ENCODE peak calls at places on chromosomes 7 and 10, in nine cellular contexts. L is osteoblast, G is GM23338, I is neuronal stem cell, D is K562, S is GM23248, Z is IMR-90, R is H1, Y is MM.1S. T is an unnamed sample. For H3K36me3, the result is how much of the 10 kb centered on the place peaks cover.

GRCh38 chr7:130292682-130293257 is at the start of gene CPA4:
- DNase-seq in L (peak), G (no peak), I (no peak), D (no peak), S (peak), Z (peak), R (no peak), Y (no peak), T (no peak)

GRCh38 chr7:36084485-36085091 is 68.5 kb upstream of the EEPD1 start:
- DNase-seq in L (peak), G (peak), I (peak), D (peak), S (peak), Z (peak), R (peak), Y (no peak), T (peak)

GRCh38 chr10:2137549-2138174 is 400.3 kb upstream of the ADARB2 start:
- DNase-seq in L (no peak), G (peak), I (peak), D (no peak), S (no peak), Z (no peak), R (peak), Y (no peak), T (peak)

GRCh38 chr10:132223611-132224342 is 37.0 kb downstream of the DPYSL4 start:
- DNase-seq in L (peak), G (no peak), I (no peak), D (no peak), S (no peak), Z (no peak), R (no peak), Y (no peak), T (no peak)

GRCh38 chr10:114026189-114027040 is 17.3 kb upstream of the ADRB1 start:
- DNase-seq in L (no peak), G (no peak), I (no peak), D (no peak), S (peak), Z (peak), R (no peak), Y (no peak), T (no peak)

GRCh38 chr10:23525406-23525805 is 86.5 kb downstream of the OTUD1 start:
- DNase-seq in L (no peak), G (peak), I (no peak), D (no peak), S (peak), Z (peak), R (no peak), Y (peak), T (no peak)

GRCh38 chr7:84950836-84951235 is 236.0 kb downstream of the SEMA3D start:
- DNase-seq in L (no peak), G (no peak), I (no peak), D (no peak), S (peak), Z (peak), R (no peak), Y (no peak), T (no peak)

GRCh38 chr10:84214612-84215235 is 10.6 kb downstream of the LRIT2 start:
- DNase-seq in L (no peak), G (peak), I (no peak), D (peak), S (peak), Z (no peak), R (peak), Y (peak), T (peak)

GRCh38 chr10:68271104-68271882 is 39.4 kb upstream of the ATOH7 start:
- DNase-seq in L (no peak), G (peak), I (no peak), D (no peak), S (no peak), Z (peak), R (no peak), Y (no peak), T (peak)

GRCh38 chr7:142788303-142789286 is 17.8 kb downstream of the PRSS2 start:
- DNase-seq in L (no peak), G (no peak), I (no peak), D (no peak), S (no peak), Z (no peak), R (no peak), Y (no peak), T (no peak)

GRCh38 chr7:17042211-17042610 is 160.4 kb upstream of the AGR3 start:
- DNase-seq in L (no peak), G (no peak), I (no peak), D (no peak), S (peak), Z (no peak), R (no peak), Y (no peak), T (no peak)

GRCh38 chr7:27560706-27561235 is 101.9 kb downstream of the HIBADH start:
- DNase-seq in L (no peak), G (no peak), I (no peak), D (no peak), S (peak), Z (peak), R (no peak), Y (no peak), T (no peak)

GRCh38 chr10:35182631-35183510 is 56.2 kb downstream of the CREM start:
- DNase-seq in L (peak), G (no peak), I (no peak), D (no peak), S (no peak), Z (no peak), R (no peak), Y (no peak), T (no peak)

GRCh38 chr10:124520553-124521428 is 59.2 kb downstream of the LHPP start:
- DNase-seq in L (peak), G (no peak), I (no peak), D (no peak), S (no peak), Z (peak), R (no peak), Y (no peak), T (peak)

GRCh38 chr10:77774940-77775391 is 137.4 kb upstream of the KCNMA1 start:
- DNase-seq in L (no peak), G (no peak), I (no peak), D (no peak), S (no peak), Z (peak), R (peak), Y (no peak), T (no peak)

GRCh38 chr7:44288381-44288685 is 37.1 kb downstream of the CAMK2B start:
- DNase-seq in L (peak), G (no peak), I (no peak), D (no peak), S (no peak), Z (no peak), R (peak), Y (no peak), T (no peak)

GRCh38 chr7:100823140-100823525 is 4.2 kb downstream of the EPHB4 start:
- DNase-seq in L (peak), G (no peak), I (no peak), D (no peak), S (no peak), Z (no peak), R (no peak), Y (no peak), T (no peak)

GRCh38 chr10:78804356-78805032 is 264.3 kb upstream of the ZMIZ1 start:
- DNase-seq in L (no peak), G (no peak), I (no peak), D (no peak), S (peak), Z (no peak), R (no peak), Y (no peak), T (no peak)

GRCh38 chr7:101100858-101101847 is 15.9 kb downstream of the TRIM56 start:
- DNase-seq in L (no peak), G (no peak), I (no peak), D (no peak), S (no peak), Z (no peak), R (no peak), Y (no peak), T (no peak)

GRCh38 chr10:83458611-83459010 is 680.7 kb upstream of the GHITM start:
- DNase-seq in L (no peak), G (no peak), I (no peak), D (no peak), S (no peak), Z (no peak), R (no peak), Y (no peak), T (no peak)

GRCh38 chr7:17651296-17651695 is 289.0 kb downstream of the SNX13 start:
- DNase-seq in L (no peak), G (no peak), I (no peak), D (no peak), S (peak), Z (peak), R (no peak), Y (no peak), T (no peak)

GRCh38 chr7:95871078-95871848 is 98.9 kb downstream of the DYNC1I1 start:
- DNase-seq in L (peak), G (peak), I (peak), D (peak), S (peak), Z (peak), R (peak), Y (peak), T (peak)

GRCh38 chr10:124701881-124702656 is 42.1 kb downstream of the FAM53B start:
- DNase-seq in L (peak), G (no peak), I (no peak), D (peak), S (no peak), Z (peak), R (no peak), Y (peak), T (no peak)

GRCh38 chr7:130941322-130942210 is 207.6 kb upstream of the KLF14 start:
- DNase-seq in L (peak), G (no peak), I (no peak), D (peak), S (no peak), Z (peak), R (no peak), Y (no peak), T (no peak)

GRCh38 chr7:7595451-7595850 is 28.8 kb downstream of the MIOS start:
- DNase-seq in L (peak), G (no peak), I (no peak), D (peak), S (peak), Z (peak), R (no peak), Y (peak), T (no peak)

GRCh38 chr7:73341877-73342276 is 13.9 kb downstream of the FKBP6 start:
- DNase-seq in L (peak), G (no peak), I (no peak), D (peak), S (peak), Z (peak), R (no peak), Y (no peak), T (no peak)

GRCh38 chr10:46558411-46559185 is 2.1 kb upstream of the GPRIN2 start:
- DNase-seq in L (no peak), G (no peak), I (no peak), D (no peak), S (no peak), Z (no peak), R (peak), Y (peak), T (no peak)

GRCh38 chr10:21496285-21497176 is 29.0 kb downstream of the SKIDA1 start:
- DNase-seq in L (peak), G (peak), I (no peak), D (peak), S (peak), Z (peak), R (peak), Y (peak), T (peak)

GRCh38 chr10:683448-684071 is 5.9 kb downstream of the DIP2C start:
- DNase-seq in L (peak), G (no peak), I (no peak), D (no peak), S (peak), Z (peak), R (no peak), Y (no peak), T (no peak)

GRCh38 chr10:11587860-11588259 is 23.6 kb downstream of the USP6NL start:
- DNase-seq in L (no peak), G (peak), I (no peak), D (no peak), S (no peak), Z (no peak), R (no peak), Y (no peak), T (no peak)

GRCh38 chr10:32318476-32318896 is 28.5 kb downstream of the EPC1 start:
- DNase-seq in L (peak), G (no peak), I (no peak), D (no peak), S (peak), Z (no peak), R (no peak), Y (peak), T (no peak)

GRCh38 chr10:45354261-45354660 is 19.8 kb upstream of the ALOX5 start:
- DNase-seq in L (no peak), G (no peak), I (no peak), D (no peak), S (peak), Z (no peak), R (no peak), Y (no peak), T (no peak)

GRCh38 chr7:155951554-155952158 is 139.4 kb upstream of the SHH start:
- DNase-seq in L (peak), G (no peak), I (no peak), D (no peak), S (peak), Z (peak), R (no peak), Y (no peak), T (no peak)

GRCh38 chr7:158428842-158429753 is 158.5 kb downstream of the PTPRN2 start:
- DNase-seq in L (peak), G (no peak), I (no peak), D (no peak), S (no peak), Z (no peak), R (no peak), Y (no peak), T (no peak)
- H3K4me2 ChIP-seq in L (no peak), G (no peak), I (no peak), D (no peak), S (no peak), Z (no peak), R (no peak), Y (no peak), T (no peak)

GRCh38 chr7:132423594-132424200 is 152.6 kb downstream of the PLXNA4 start:
- DNase-seq in L (no peak), G (no peak), I (no peak), D (no peak), S (no peak), Z (no peak), R (no peak), Y (no peak), T (no peak)
- H3K36me3 ChIP-seq in L (under half), G (under half), I (under half), D (under half), S (under half), Z (under half), R (under half), Y (under half), T (under half)

GRCh38 chr7:120996333-120996982 is 7.9 kb downstream of the CPED1 start:
- DNase-seq in L (no peak), G (no peak), I (no peak), D (no peak), S (peak), Z (peak), R (no peak), Y (peak), T (no peak)
- H3K4me2 ChIP-seq in L (no peak), G (no peak), I (no peak), D (peak), S (peak), Z (peak), R (no peak), Y (peak), T (no peak)

GRCh38 chr10:59891349-59891748 is 15.0 kb downstream of the CCDC6 start:
- DNase-seq in L (no peak), G (no peak), I (no peak), D (no peak), S (no peak), Z (no peak), R (no peak), Y (no peak), T (no peak)
- H3K36me3 ChIP-seq in L (under half), G (under half), I (under half), D (under half), S (under half), Z (under half), R (under half), Y (under half), T (under half)

GRCh38 chr10:133236411-133237240 is 1.0 kb upstream of the VENTX start:
- DNase-seq in L (no peak), G (peak), I (no peak), D (no peak), S (peak), Z (no peak), R (no peak), Y (no peak), T (peak)
- H3K4me2 ChIP-seq in L (no peak), G (peak), I (peak), D (no peak), S (no peak), Z (no peak), R (peak), Y (no peak), T (peak)

GRCh38 chr7:135195968-135196629 is 15.2 kb downstream of the WDR91 start:
- DNase-seq in L (no peak), G (no peak), I (no peak), D (no peak), S (no peak), Z (no peak), R (no peak), Y (no peak), T (no peak)
- H3K36me3 ChIP-seq in L (under half), G (under half), I (under half), D (under half), S (under half), Z (under half), R (under half), Y (under half), T (under half)

GRCh38 chr7:66921396-66921917 is 432 bp downstream of the TMEM248 start:
- DNase-seq in L (peak), G (peak), I (peak), D (peak), S (peak), Z (peak), R (peak), Y (no peak), T (no peak)
- H3K4me2 ChIP-seq in L (peak), G (peak), I (peak), D (peak), S (peak), Z (peak), R (peak), Y (peak), T (peak)

T was measured in neural progenitor cell.